ENCODE peak calls at places on chromosomes 6 and 20, in five cellular contexts. K is A549, J is K562, T is IMR-90, Q is GM12878. Y is an unnamed sample.
A peak's percentile ranks its signal among the peaks of the same experiment; 100 is the strongest.

GRCh38 chr20:41140226-41141133 is 3.1 kb downstream of the PLCG1 start:
- DNase-seq in Q (no peak), T (no peak), K (no peak), J (no peak), Y (no peak)

GRCh38 chr6:110708295-110708965 is 106.8 kb downstream of the CDK19 start:
- DNase-seq in K (no peak), T (peak; percentile 65), Q (no peak), J (no peak), Y (no peak)

GRCh38 chr20:25282796-25283195 is 34.9 kb downstream of the PYGB start:
- DNase-seq in J (no peak), K (no peak), T (no peak), Q (no peak), Y (no peak)

GRCh38 chr20:58078741-58079522 is 149.5 kb downstream of the ANKRD60 start:
- DNase-seq in K (no peak), T (no peak), J (no peak), Q (no peak), Y (no peak)

GRCh38 chr6:104589940-104590339 is 269.8 kb downstream of the HACE1 start:
- DNase-seq in J (no peak), K (no peak), T (no peak), Q (no peak), Y (no peak)

GRCh38 chr20:25000268-25000801 is 7.8 kb upstream of the APMAP start:
- DNase-seq in Q (no peak), T (peak; percentile 44), K (peak; percentile 35), J (no peak), Y (no peak)

GRCh38 chr20:56422131-56422823 is 10.2 kb downstream of the CASS4 start:
- DNase-seq in T (peak; percentile 88), K (peak; percentile 21), J (no peak), Q (no peak), Y (no peak)

GRCh38 chr20:58722379-58722778 is 29.8 kb downstream of the NPEPL1 start:
- DNase-seq in T (no peak), J (no peak), K (no peak), Q (no peak), Y (no peak)

GRCh38 chr6:45411959-45412358 is 34.2 kb upstream of the SUPT3H start:
- DNase-seq in T (no peak), J (no peak), Q (no peak), K (no peak), Y (no peak)
- TF ChIP-seq RCOR1 in T (no peak), J (no peak), Q (no peak), K (no peak), Y (no peak)

GRCh38 chr20:60215786-60216730 is 257.8 kb downstream of the CDH26 start:
- DNase-seq in T (no peak), Q (no peak), J (no peak), K (no peak), Y (peak; percentile 42)
- TF ChIP-seq RCOR1 in T (no peak), Q (no peak), J (no peak), K (no peak), Y (no peak)

GRCh38 chr20:14622796-14623195 is 285.4 kb upstream of the FLRT3 start:
- DNase-seq in K (peak; percentile 77), T (peak; percentile 2), J (no peak), Q (no peak), Y (no peak)
- TF ChIP-seq RCOR1 in K (no peak), T (no peak), J (no peak), Q (no peak), Y (no peak)

GRCh38 chr6:147779624-147780023 is 271.1 kb downstream of the SAMD5 start:
- DNase-seq in T (no peak), J (no peak), Q (no peak), K (no peak), Y (no peak)
- TF ChIP-seq RCOR1 in T (no peak), J (no peak), Q (no peak), K (no peak), Y (no peak)

DNA sequence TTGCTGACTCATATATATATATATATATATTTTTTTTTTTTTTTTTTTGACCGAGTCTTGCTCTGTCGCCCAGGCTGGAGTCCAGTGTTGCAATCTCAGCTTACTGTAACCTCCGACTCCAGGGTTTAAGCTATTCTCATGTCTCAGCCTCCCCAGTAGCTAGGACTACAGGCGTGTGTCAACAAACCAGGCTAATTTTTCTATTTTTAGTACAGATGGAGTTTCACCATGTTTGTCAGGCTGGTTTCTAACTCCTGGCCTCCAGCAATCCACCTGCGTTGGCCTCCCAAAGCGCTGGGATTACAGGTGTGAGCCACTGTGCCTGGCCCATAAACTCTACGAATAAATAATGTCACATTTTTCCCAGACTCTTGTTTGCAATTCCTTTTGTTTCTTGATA is 4.8 kb downstream of the LRP11 start:
- DNase-seq in K (peak; percentile 67), J (no peak), T (peak; percentile 96), Q (no peak), Y (no peak)
- TF ChIP-seq RCOR1 in K (no peak), J (no peak), T (no peak), Q (no peak), Y (no peak)

Y was measured in SK-N-SH.